ENCODE peak calls at places on chromosomes 11 and 22, in ten cellular contexts. Y is right lobe of liver; A is aorta; D is cardiac fibroblast; F is IMR-90; W is NB4; R is epithelial cell of esophagus; O is tibial artery; S is mucosa of descending colon; P is CD8-positive, alpha-beta memory T cell. C is an unnamed sample.
A peak's percentile ranks its signal among the peaks of the same experiment; 100 is the strongest.

GRCh38 chr11:126992065-126992803 is 8.3 kb downstream of the KIRREL3 start:
- DNase-seq in Y (no peak), A (no peak), D (peak; percentile 95), F (peak; percentile 98), W (no peak), R (peak; percentile 46), O (no peak), S (no peak), P (no peak), C (no peak)

GRCh38 chr22:34645375-34645774 is 420.6 kb upstream of the ISX start:
- DNase-seq in Y (no peak), A (no peak), D (no peak), F (no peak), W (no peak), R (no peak), O (no peak), S (no peak), P (no peak), C (no peak)

GRCh38 chr11:101034076-101034475 is 95.5 kb downstream of the PGR start:
- DNase-seq in Y (peak; percentile 44), A (peak; percentile 59), D (peak; percentile 10), F (no peak), W (no peak), R (peak; percentile 11), O (peak; percentile 66), S (no peak), P (no peak), C (no peak)

GRCh38 chr11:62553839-62554361 is 7.3 kb upstream of the AHNAK start:
- DNase-seq in Y (no peak), A (peak; percentile 45), D (peak; percentile 94), F (peak; percentile 92), W (no peak), R (peak; percentile 87), O (no peak), S (no peak), P (no peak), C (peak; percentile 80)

GRCh38 chr11:27722117-27722844 is 22.0 kb upstream of the BDNF start:
- DNase-seq in Y (no peak), A (no peak), D (peak; percentile 44), F (peak; percentile 68), W (no peak), R (peak; percentile 75), O (no peak), S (no peak), P (no peak), C (no peak)

GRCh38 chr11:92770981-92771380 is 198.5 kb upstream of the MTNR1B start:
- DNase-seq in Y (no peak), A (no peak), D (no peak), F (no peak), W (no peak), R (no peak), O (no peak), S (no peak), P (no peak), C (no peak)

GRCh38 chr22:35307892-35308291 is 8.2 kb downstream of the TOM1 start:
- DNase-seq in Y (no peak), A (no peak), D (no peak), F (no peak), W (no peak), R (no peak), O (no peak), S (no peak), P (no peak), C (no peak)

GRCh38 chr11:106424111-106424510 is 346.6 kb downstream of the AASDHPPT start:
- DNase-seq in Y (no peak), A (no peak), D (peak; percentile 90), F (peak; percentile 83), W (no peak), R (peak; percentile 85), O (no peak), S (no peak), P (no peak), C (peak; percentile 59)

GRCh38 chr11:66950113-66950535 is 8.1 kb downstream of the PC start:
- DNase-seq in Y (peak; percentile 39), A (no peak), D (peak; percentile 90), F (peak; percentile 94), W (peak; percentile 40), R (peak; percentile 81), O (peak; percentile 72), S (peak; percentile 58), P (no peak), C (no peak)

GRCh38 chr11:122733301-122733686 is 77.8 kb downstream of the UBASH3B start:
- DNase-seq in Y (no peak), A (peak; percentile 79), D (peak; percentile 89), F (peak; percentile 92), W (no peak), R (peak; percentile 91), O (peak; percentile 71), S (no peak), P (no peak), C (no peak)
- H3K4me3 ChIP-seq in Y (no peak overlapping the region), A (no peak overlapping the region), D (no peak overlapping the region), F (no peak overlapping the region), W (no peak overlapping the region), R (no peak overlapping the region), O (no peak overlapping the region), S (no peak overlapping the region), P (no peak overlapping the region), C (no peak overlapping the region)

GRCh38 chr22:30424471-30425326 is 869 bp upstream of the MTFP1 start:
- DNase-seq in Y (no peak), A (no peak), D (peak; percentile 62), F (peak; percentile 28), W (no peak), R (peak; percentile 54), O (no peak), S (no peak), P (no peak), C (no peak)
- H3K4me3 ChIP-seq in Y (peak overlapping the region; percentile 51), A (peak overlapping the region; percentile 19), D (peak overlapping the region; percentile 28), F (peak overlapping the region; percentile 19), W (peak overlapping the region; percentile 72), R (peak overlapping the region; percentile 64), O (peak overlapping the region; percentile 77), S (peak overlapping the region; percentile 36), P (peak overlapping the region; percentile 73), C (peak overlapping the region; percentile 59)

GRCh38 chr22:37274380-37274862 is 7.9 kb upstream of the CYTH4 start:
- DNase-seq in Y (peak; percentile 61), A (peak; percentile 90), D (no peak), F (no peak), W (peak; percentile 91), R (no peak), O (peak; percentile 81), S (no peak), P (no peak), C (no peak)

GRCh38 chr22:37273846-37274225 is 8.5 kb upstream of the CYTH4 start:
- DNase-seq in Y (peak; percentile 11), A (peak; percentile 44), D (no peak), F (no peak), W (no peak), R (no peak), O (no peak), S (no peak), P (no peak), C (no peak)

GRCh38 chr22:37270928-37271650 is 11.2 kb upstream of the CYTH4 start:
- DNase-seq in Y (peak; percentile 5), A (peak; percentile 69), D (peak; percentile 54), F (peak; percentile 50), W (peak; percentile 67), R (no peak), O (no peak), S (no peak), P (no peak), C (no peak)

GRCh38 chr22:37275134-37275533 is 7.2 kb upstream of the CYTH4 start:
- DNase-seq in Y (peak; percentile 12), A (peak; percentile 32), D (no peak), F (no peak), W (no peak), R (no peak), O (no peak), S (no peak), P (no peak), C (no peak)

DNA sequence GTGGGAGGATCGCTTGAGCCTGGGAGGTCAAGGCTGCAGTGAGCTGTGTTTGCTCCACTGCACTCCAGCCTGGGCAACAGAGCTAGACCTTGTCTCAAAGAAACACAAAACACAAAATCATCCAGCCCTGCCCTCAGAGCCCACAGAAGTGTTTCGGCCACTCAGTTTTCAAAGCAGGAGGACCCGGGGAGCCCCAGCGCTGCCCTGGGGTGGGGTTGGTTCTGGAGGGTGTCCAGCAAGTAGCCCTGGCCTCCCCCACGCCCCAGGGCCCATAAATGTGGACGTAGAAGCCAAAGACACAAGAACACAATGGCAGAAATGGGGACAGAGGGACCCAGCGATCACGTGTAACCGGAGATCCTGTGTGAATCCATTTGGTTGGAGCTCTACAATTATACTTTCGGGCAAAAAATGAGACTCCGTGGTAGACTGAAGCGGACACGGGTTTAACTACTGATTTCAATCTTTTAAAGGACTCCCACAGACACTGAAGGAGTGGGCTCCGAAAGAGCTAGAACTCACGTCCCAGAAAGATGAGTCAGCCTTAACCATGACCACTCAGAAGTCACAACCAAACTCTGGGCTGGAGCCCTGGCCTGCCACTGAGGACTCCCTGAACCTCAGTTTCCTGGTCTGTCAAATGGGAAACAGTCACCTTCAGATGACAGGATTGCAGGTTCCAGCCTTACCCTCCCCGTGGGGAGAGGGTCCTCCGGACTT is 9.0 kb upstream of the CYTH4 start:
- DNase-seq in Y (peak; percentile 12), A (peak; percentile 45), D (peak; percentile 72), F (peak; percentile 79), W (peak; percentile 64), R (no peak), O (no peak), S (no peak), P (no peak), C (no peak)
- H3K4me3 ChIP-seq in Y (no peak overlapping the region), A (no peak overlapping the region), D (no peak overlapping the region), F (no peak overlapping the region), W (no peak overlapping the region), R (no peak overlapping the region), O (no peak overlapping the region), S (no peak overlapping the region), P (no peak overlapping the region), C (no peak overlapping the region)

GRCh38 chr11:108224908-108225786 is 2.3 kb downstream of the ATM start:
- DNase-seq in Y (no peak), A (no peak), D (no peak), F (no peak), W (peak; percentile 54), R (no peak), O (no peak), S (no peak), P (no peak), C (no peak)

GRCh38 chr11:108223449-108224149 is 732 bp downstream of the ATM start:
- DNase-seq in Y (no peak), A (no peak), D (peak; percentile 49), F (peak; percentile 22), W (peak; percentile 54), R (no peak), O (no peak), S (no peak), P (no peak), C (no peak)

GRCh38 chr11:108226036-108226435 is 3.2 kb downstream of the ATM start:
- DNase-seq in Y (no peak), A (no peak), D (no peak), F (no peak), W (no peak), R (no peak), O (no peak), S (no peak), P (no peak), C (no peak)

GRCh38 chr11:108222686-108223448 is at the start of gene ATM:
- DNase-seq in Y (peak; percentile 99), A (peak; percentile 100), D (peak; percentile 99), F (peak; percentile 99), W (peak; percentile 99), R (peak; percentile 99), O (peak; percentile 100), S (peak; percentile 100), P (peak; percentile 99), C (peak; percentile 99)

DNA sequence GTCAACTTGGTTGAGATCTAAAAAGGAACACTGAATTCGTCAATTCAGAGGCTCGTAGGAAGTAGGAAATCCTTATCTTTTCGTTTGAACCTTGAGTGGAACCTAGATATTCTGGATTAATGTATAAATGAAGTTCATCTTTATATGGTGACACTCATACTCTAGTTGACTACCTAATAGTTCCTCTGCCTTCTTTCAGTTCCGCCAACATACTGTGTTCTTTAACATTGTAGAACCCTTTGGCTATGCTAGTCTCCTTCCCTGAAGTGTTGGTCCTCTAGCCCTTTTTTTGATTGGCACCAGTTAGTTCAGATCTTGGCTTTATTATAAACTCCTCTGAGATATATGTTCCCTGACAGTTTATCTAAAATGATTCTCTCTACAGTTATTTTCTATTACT is 1.5 kb downstream of the ATM start:
- DNase-seq in Y (no peak), A (no peak), D (no peak), F (no peak), W (no peak), R (no peak), O (no peak), S (no peak), P (no peak), C (no peak)
- H3K4me3 ChIP-seq in Y (peak overlapping the region; percentile 65), A (peak overlapping the region; percentile 94), D (peak overlapping the region; percentile 66), F (peak overlapping the region; percentile 73), W (peak overlapping the region; percentile 96), R (peak overlapping the region; percentile 92), O (peak overlapping the region; percentile 82), S (no peak overlapping the region), P (peak overlapping the region; percentile 92), C (peak overlapping the region; percentile 65)

C was measured in RWPE2.